ENCODE peak calls at places on chromosomes 5 and 9, in four cellular contexts. V is HL-60, T is GM12878, R is K562. D is an unnamed sample.

GRCh38 chr9:19049872-19050636 is 827 bp downstream of the RRAGA start:
- DNase-seq in T (no peak), V (peak), R (peak), D (no peak)

GRCh38 chr9:86350006-86350755 is 4.0 kb downstream of the TUT7 start:
- DNase-seq in R (peak), V (peak), T (no peak), D (no peak)

GRCh38 chr9:131323629-131324028 is 34.1 kb downstream of the PLPP7 start:
- DNase-seq in R (no peak), V (no peak), T (no peak), D (no peak)

GRCh38 chr9:5425006-5425628 is 12.6 kb downstream of the PLGRKT start:
- DNase-seq in T (peak), R (peak), V (no peak), D (no peak)

GRCh38 chr9:96344458-96345180 is 38.9 kb downstream of the SLC35D2 start:
- DNase-seq in R (peak), T (no peak), V (peak), D (no peak)

GRCh38 chr9:116087751-116088194 is 65.8 kb upstream of the PAPPA start:
- DNase-seq in V (no peak), R (no peak), T (no peak), D (no peak)

GRCh38 chr5:59745422-59745863 is 148.1 kb downstream of the PDE4D start:
- DNase-seq in V (no peak), T (no peak), R (no peak), D (no peak)

GRCh38 chr9:124940894-124941688 is at the start of gene GOLGA1:
- DNase-seq in R (peak), T (peak), V (peak), D (peak)

GRCh38 chr9:4743131-4743875 is 2.3 kb upstream of the AK3 start:
- DNase-seq in V (no peak), R (no peak), T (no peak), D (no peak)

GRCh38 chr9:127897194-127897692 is 2.2 kb downstream of the ST6GALNAC6 start:
- DNase-seq in R (peak), V (no peak), T (no peak), D (peak)

GRCh38 chr9:21969011-21969935 is 24.9 kb downstream of the CDKN2A start:
- DNase-seq in V (no peak), R (no peak), T (no peak), D (no peak)

GRCh38 chr9:26375448-26375847 is 517.2 kb downstream of the CAAP1 start:
- DNase-seq in T (no peak), R (no peak), V (no peak), D (no peak)

GRCh38 chr5:10859393-10860195 is 98.6 kb upstream of the DAP start:
- DNase-seq in T (no peak), V (no peak), R (no peak), D (no peak)

GRCh38 chr9:122113574-122113973 is 20.5 kb upstream of the TTLL11 start:
- DNase-seq in R (no peak), T (no peak), V (no peak), D (no peak)

GRCh38 chr5:95760291-95761191 is 29.4 kb downstream of the RHOBTB3 start:
- DNase-seq in T (peak), R (no peak), V (peak), D (no peak)

GRCh38 chr5:125700380-125700856 is 722.8 kb upstream of the GRAMD2B start:
- DNase-seq in T (no peak), V (no peak), R (no peak), D (no peak)

GRCh38 chr5:132669455-132669820 is 4.4 kb upstream of the IL4 start:
- DNase-seq in V (no peak), R (no peak), T (no peak), D (no peak)

GRCh38 chr9:86978986-86979385 is 31.7 kb upstream of the GAS1 start:
- DNase-seq in T (no peak), R (no peak), V (no peak), D (no peak)

GRCh38 chr5:1282139-1282992 is 12.5 kb downstream of the TERT start:
- DNase-seq in T (no peak), R (no peak), V (no peak), D (no peak)

GRCh38 chr5:116046261-116046660 is 14.0 kb downstream of the ARL14EPL start:
- DNase-seq in T (no peak), R (no peak), V (no peak), D (no peak)

GRCh38 chr9:9913276-9913832 is 699.4 kb downstream of the PTPRD start:
- DNase-seq in T (no peak), R (no peak), V (no peak), D (no peak)

GRCh38 chr5:137995077-137995746 is 37.7 kb downstream of the FAM13B start:
- DNase-seq in T (no peak), R (peak), V (peak), D (no peak)

GRCh38 chr5:59768204-59769040 is 125.1 kb downstream of the PDE4D start:
- DNase-seq in V (no peak), R (no peak), T (no peak), D (no peak)

GRCh38 chr9:121976751-121977150 is 116.4 kb downstream of the TTLL11 start:
- DNase-seq in V (no peak), R (no peak), T (no peak), D (no peak)

GRCh38 chr5:174731214-174732039 is 7.0 kb downstream of the MSX2 start:
- DNase-seq in V (no peak), T (no peak), R (no peak), D (no peak)

GRCh38 chr9:107523539-107523938 is 34.0 kb upstream of the KLF4 start:
- DNase-seq in T (no peak), R (no peak), V (no peak), D (no peak)

GRCh38 chr9:136686534-136686793 is 793 bp downstream of the AGPAT2 start:
- DNase-seq in V (no peak), T (no peak), R (no peak), D (no peak)

GRCh38 chr5:122421379-122422081 is 109.5 kb downstream of the SNCAIP start:
- DNase-seq in T (no peak), V (no peak), R (peak), D (no peak)

GRCh38 chr5:154138701-154139100 is 51.8 kb upstream of the GALNT10 start:
- DNase-seq in R (no peak), T (no peak), V (no peak), D (no peak)

DNA sequence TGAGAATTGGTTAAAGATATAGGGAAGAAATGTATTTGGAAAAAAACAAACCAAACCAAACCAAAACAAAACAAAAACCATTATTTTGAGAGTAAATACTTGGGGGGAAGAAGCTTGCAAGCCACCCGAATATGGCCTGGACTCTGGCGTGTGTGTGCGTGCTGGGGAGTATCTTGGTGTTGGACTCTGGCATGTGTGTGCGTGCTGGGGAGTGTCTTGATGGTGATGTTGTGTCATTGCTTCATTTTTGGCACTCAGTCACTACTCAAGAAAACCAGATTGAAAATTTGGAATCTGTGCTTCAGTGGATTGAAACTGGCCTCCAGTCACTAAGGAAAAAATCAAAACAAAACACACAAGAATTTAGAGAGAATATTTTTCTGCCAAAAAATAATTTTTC is 76.1 kb downstream of the ARRDC3 start:
- DNase-seq in V (no peak), R (no peak), T (no peak), D (no peak)
- TF ChIP-seq SPI1 in V (no peak), R (no peak), T (no peak), D (no peak)

DNA sequence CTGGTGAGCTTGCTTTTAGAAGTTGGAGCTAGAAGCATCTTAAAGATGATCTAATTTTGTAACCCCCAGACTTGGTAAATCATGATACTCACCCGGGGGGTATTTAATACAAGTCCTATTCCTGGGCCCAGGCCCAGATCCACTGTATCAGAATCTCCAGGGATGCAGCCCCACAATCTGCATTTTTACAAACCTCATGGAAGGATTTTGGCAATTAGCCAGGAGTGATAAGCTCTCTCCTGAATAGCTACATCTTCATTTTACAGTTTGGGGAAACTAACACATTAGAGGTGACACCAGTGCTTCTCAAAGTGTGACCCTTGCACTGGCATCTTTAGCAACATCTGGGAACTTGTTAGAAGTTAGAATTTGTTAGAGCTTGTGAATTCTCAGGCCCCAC is 31.2 kb upstream of the OTP start:
- DNase-seq in R (no peak), V (no peak), T (no peak), D (no peak)
- TF ChIP-seq SPI1 in R (no peak), V (no peak), T (no peak), D (no peak)

GRCh38 chr5:31346896-31347557 is 153.5 kb downstream of the CDH6 start:
- DNase-seq in R (no peak), T (no peak), V (no peak), D (no peak)
- TF ChIP-seq SPI1 in R (no peak), T (no peak), V (no peak), D (no peak)

GRCh38 chr5:168658394-168658793 is 79.2 kb upstream of the PANK3 start:
- DNase-seq in T (no peak), R (no peak), V (no peak), D (no peak)
- TF ChIP-seq SPI1 in T (no peak), R (no peak), V (no peak), D (no peak)

GRCh38 chr5:100776244-100776643 is 126.8 kb downstream of the ST8SIA4 start:
- DNase-seq in T (no peak), R (no peak), V (peak), D (no peak)

GRCh38 chr5:100779669-100780375 is 123.3 kb downstream of the ST8SIA4 start:
- DNase-seq in V (peak), R (no peak), T (no peak), D (no peak)

GRCh38 chr5:100777680-100778281 is 125.3 kb downstream of the ST8SIA4 start:
- DNase-seq in V (peak), R (peak), T (peak), D (no peak)

GRCh38 chr5:100780376-100780870 is 122.7 kb downstream of the ST8SIA4 start:
- DNase-seq in R (no peak), V (no peak), T (peak), D (no peak)
- TF ChIP-seq SPI1 in R (no peak), V (no peak), T (no peak), D (no peak)

D was measured in GM12891.